ENCODE peak calls at places on chromosomes 1 and 21, in four cellular contexts. L is A549, G is GM12878, T is HepG2. W is an unnamed sample.

GRCh38 chr1:60132985-60133673 is 59.6 kb upstream of the C1orf87 start:
- DNase-seq in L (no peak), G (no peak), T (no peak), W (no peak)

GRCh38 chr1:61079898-61080336 is 2.4 kb upstream of the NFIA start:
- DNase-seq in G (no peak), T (peak; percentile 77), L (no peak), W (peak; percentile 85)

GRCh38 chr1:21317035-21317689 is 26.9 kb upstream of the ECE1 start:
- DNase-seq in T (no peak), L (no peak), G (no peak), W (no peak)

GRCh38 chr21:44867464-44867863 is 6.0 kb downstream of the PTTG1IP start:
- DNase-seq in G (no peak), T (no peak), L (no peak), W (no peak)

GRCh38 chr1:180811886-180812285 is 100.8 kb upstream of the KIAA1614 start:
- DNase-seq in G (no peak), L (no peak), T (no peak), W (no peak)

GRCh38 chr1:203158967-203159665 is 16.5 kb downstream of the MYBPH start:
- DNase-seq in T (no peak), L (no peak), G (no peak), W (no peak)

GRCh38 chr1:22814176-22815042 is 103.8 kb downstream of the EPHB2 start:
- DNase-seq in G (no peak), L (no peak), T (no peak), W (no peak)

GRCh38 chr1:38134294-38134755 is 87.7 kb upstream of the POU3F1 start:
- DNase-seq in T (no peak), L (no peak), G (no peak), W (no peak)

GRCh38 chr1:10751561-10752085 is 44.8 kb downstream of the CASZ1 start:
- DNase-seq in T (no peak), G (no peak), L (no peak), W (no peak)

GRCh38 chr1:234589854-234590620 is 19.9 kb downstream of the IRF2BP2 start:
- DNase-seq in L (no peak), G (no peak), T (no peak), W (peak; percentile 38)

GRCh38 chr1:212712451-212713303 is 13.0 kb upstream of the BATF3 start:
- DNase-seq in L (no peak), T (no peak), G (no peak), W (no peak)

GRCh38 chr1:167219646-167220536 is 795 bp upstream of the POU2F1 start:
- DNase-seq in T (peak; percentile 69), G (peak; percentile 48), L (peak; percentile 63), W (peak; percentile 86)

GRCh38 chr1:53807916-53808315 is 30.2 kb downstream of the NDC1 start:
- DNase-seq in G (no peak), T (no peak), L (no peak), W (no peak)

GRCh38 chr1:208335386-208335785 is 91.2 kb upstream of the PLXNA2 start:
- DNase-seq in G (no peak), L (no peak), T (no peak), W (no peak)

GRCh38 chr1:81287681-81288080 is 513.1 kb upstream of the ADGRL2 start:
- DNase-seq in G (no peak), T (no peak), L (no peak), W (no peak)

GRCh38 chr1:229430761-229431269 is 3.1 kb downstream of the ACTA1 start:
- DNase-seq in G (no peak), T (no peak), L (no peak), W (peak; percentile 77)

GRCh38 chr1:186722711-186723309 is 42.6 kb upstream of the PTGS2 start:
- DNase-seq in G (no peak), L (peak; percentile 26), T (peak; percentile 37), W (peak; percentile 52)

GRCh38 chr1:155977607-155978324 is 581 bp downstream of the ARHGEF2 start:
- DNase-seq in G (no peak), L (no peak), T (no peak), W (peak; percentile 56)

GRCh38 chr1:237851209-237851845 is 39.4 kb downstream of the ZP4 start:
- DNase-seq in T (peak; percentile 2), G (no peak), L (peak; percentile 14), W (peak; percentile 32)

GRCh38 chr1:206803221-206803730 is 31.0 kb upstream of the IL10 start:
- DNase-seq in T (no peak), L (no peak), G (peak; percentile 98), W (no peak)

GRCh38 chr1:56229183-56229582 is 350.2 kb downstream of the PLPP3 start:
- DNase-seq in L (no peak), G (no peak), T (no peak), W (no peak)

GRCh38 chr1:81803423-81804103 is 2.8 kb downstream of the ADGRL2 start:
- DNase-seq in L (no peak), T (peak; percentile 52), G (no peak), W (no peak)

GRCh38 chr1:58721247-58721820 is 21.5 kb upstream of the MYSM1 start:
- DNase-seq in G (no peak), T (no peak), L (no peak), W (no peak)

GRCh38 chr1:209862598-209863498 is 35.1 kb downstream of the UTP25 start:
- DNase-seq in T (no peak), G (no peak), L (no peak), W (no peak)

GRCh38 chr1:115173151-115173550 is 83.8 kb upstream of the TSPAN2 start:
- DNase-seq in L (no peak), G (no peak), T (no peak), W (no peak)

GRCh38 chr1:230067441-230067870 is 418 bp downstream of the GALNT2 start:
- DNase-seq in T (peak; percentile 16), L (peak; percentile 41), G (no peak), W (peak; percentile 82)

GRCh38 chr1:45876000-45876399 is 72.6 kb downstream of the MAST2 start:
- DNase-seq in L (no peak), T (no peak), G (no peak), W (no peak)
- TF ChIP-seq POLR2AphosphoS2 in L (no peak), T (no peak), G (no peak), W (no peak)

DNA sequence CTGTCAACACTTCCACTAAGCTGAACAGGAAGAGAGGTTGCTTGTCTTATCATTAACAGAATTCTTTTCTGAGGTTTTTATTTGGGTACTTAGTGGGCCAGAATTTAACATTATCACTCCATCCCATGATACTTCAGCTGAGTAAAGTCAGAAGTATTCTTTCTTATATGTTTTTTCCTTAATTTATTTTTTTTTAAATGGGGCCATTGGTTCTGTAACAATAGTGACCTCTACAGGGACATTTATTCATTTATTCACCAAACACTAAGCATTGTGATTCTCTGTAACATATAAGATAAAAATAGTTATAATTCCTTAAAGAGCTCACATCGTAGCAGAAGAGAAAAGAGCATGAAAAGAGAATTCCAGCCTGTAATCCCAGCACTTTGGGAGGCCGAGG is 9.8 kb downstream of the GREM2 start:
- DNase-seq in L (no peak), T (no peak), G (no peak), W (no peak)
- TF ChIP-seq CTCF in L (peak; percentile 47), T (no peak), G (no peak), W (peak; percentile 5)

DNA sequence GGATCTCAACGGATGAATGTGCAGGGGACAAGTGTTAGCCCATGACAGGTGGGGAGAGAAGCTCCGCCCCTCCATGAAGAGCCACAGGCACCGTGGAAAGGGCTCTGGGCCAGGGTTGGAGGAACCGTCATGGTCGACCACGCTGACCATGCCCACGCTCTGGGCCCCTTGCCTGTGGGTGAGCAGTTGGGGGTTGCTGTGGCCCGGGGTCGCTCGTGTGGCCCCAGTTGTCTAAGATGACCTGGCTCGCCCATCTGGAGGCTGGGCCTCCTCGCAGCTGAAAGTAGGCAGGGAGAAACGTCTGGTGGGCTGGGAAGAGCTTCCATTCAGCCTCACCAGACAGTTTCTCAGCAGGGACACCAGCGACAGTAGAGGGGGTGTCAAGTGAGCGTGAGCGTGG is 13.1 kb upstream of the UTS2 start:
- DNase-seq in T (no peak), G (no peak), L (no peak), W (no peak)
- TF ChIP-seq POLR2AphosphoS2 in T (no peak), G (no peak), L (no peak), W (no peak)

DNA sequence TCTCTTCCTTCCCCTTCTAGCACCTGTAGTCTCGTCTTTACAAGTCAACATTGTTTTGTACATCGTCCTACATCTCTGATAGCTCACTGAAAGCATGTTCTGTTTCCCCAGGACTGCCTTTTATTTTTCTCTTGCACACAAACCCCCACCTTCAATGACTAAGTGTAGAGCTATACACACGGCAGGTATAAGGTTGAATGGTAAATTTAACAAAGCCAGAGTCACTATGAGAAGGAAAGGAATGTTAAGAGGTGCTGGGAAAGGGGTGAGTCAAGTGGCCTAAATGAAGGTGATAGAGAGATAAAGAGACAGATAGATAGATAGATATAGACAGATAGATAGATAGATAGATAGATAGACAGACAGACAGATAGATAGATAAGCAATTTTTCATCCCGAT is 134.3 kb upstream of the ATP1B1 start:
- DNase-seq in G (no peak), T (no peak), L (no peak), W (no peak)
- TF ChIP-seq CTCF in G (no peak), T (no peak), L (no peak), W (no peak)

GRCh38 chr1:43233631-43234030 is 36.2 kb upstream of the TMEM125 start:
- DNase-seq in T (no peak), G (no peak), L (no peak), W (no peak)

GRCh38 chr1:43232482-43232881 is 37.3 kb upstream of the TMEM125 start:
- DNase-seq in G (no peak), T (no peak), L (no peak), W (no peak)

GRCh38 chr1:43234267-43234666 is 35.5 kb upstream of the TMEM125 start:
- DNase-seq in T (no peak), L (no peak), G (no peak), W (no peak)

GRCh38 chr1:43229831-43230780 is 39.7 kb upstream of the TMEM125 start:
- DNase-seq in G (no peak), T (no peak), L (no peak), W (no peak)

GRCh38 chr1:43232071-43232470 is 37.7 kb upstream of the TMEM125 start:
- DNase-seq in L (no peak), G (no peak), T (no peak), W (no peak)
- TF ChIP-seq POLR2AphosphoS2 in L (no peak), G (no peak), T (no peak), W (no peak)

DNA sequence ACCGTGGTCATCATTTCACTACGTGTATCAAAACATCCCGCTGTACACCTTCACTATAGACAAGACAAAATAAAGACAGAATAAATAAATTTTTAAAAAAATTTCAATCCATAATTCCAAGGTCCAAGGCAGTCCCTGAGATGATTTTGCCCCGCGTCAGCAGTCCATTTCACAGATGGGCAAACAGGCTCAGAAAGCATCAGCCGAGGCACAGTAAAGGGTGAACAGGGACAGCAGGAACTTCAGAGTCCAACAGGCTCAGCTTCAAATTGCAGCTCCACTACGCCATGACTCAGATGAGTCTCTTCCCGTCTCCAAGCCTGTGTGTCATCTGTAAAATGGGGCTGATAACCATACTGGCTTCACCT is 15.0 kb downstream of the MATN1 start:
- DNase-seq in G (no peak), T (no peak), L (no peak), W (no peak)
- TF ChIP-seq CTCF in G (no peak), T (no peak), L (no peak), W (no peak)

DNA sequence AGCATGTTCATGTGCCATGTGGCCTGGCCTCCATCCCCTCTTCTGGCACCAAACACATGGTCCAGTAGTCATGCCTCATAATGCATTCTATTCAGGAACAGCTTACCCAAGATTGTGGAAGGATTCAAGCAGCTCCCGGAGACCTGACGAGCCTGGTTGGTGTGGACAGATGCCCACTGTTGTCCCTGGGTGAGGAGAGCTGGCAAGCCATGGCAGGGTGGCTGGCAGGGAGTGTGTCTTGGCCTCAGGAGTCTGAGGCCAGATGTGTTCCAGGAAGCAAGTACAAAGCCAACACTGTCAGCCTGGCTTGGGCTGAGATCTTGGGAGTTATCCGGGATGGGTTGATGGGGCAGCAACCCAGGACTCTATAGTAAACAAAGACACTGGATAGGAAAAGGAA is 7.3 kb upstream of the FABP3 start:
- DNase-seq in L (no peak), G (no peak), T (no peak), W (no peak)
- TF ChIP-seq POLR2AphosphoS2 in L (no peak), G (no peak), T (no peak), W (no peak)

W was measured in K562.